ENCODE peak calls at places on chromosomes 5 and 9, in nine cellular contexts. H is mammary epithelial cell, J is fibroblast of villous mesenchyme, F is fibroblast of mammary gland, X is cardiac muscle cell, C is coronary artery, T is tibial nerve, L is fibroblast of lung, R is neuronal stem cell. A is an unnamed sample.

GRCh38 chr5:159338143-159338542 is 7.9 kb upstream of the IL12B start:
- DNase-seq in J (no peak), T (no peak), R (no peak), F (no peak), L (no peak), H (peak), X (no peak), C (no peak), A (no peak)

GRCh38 chr9:129336601-129337286 is 158.7 kb upstream of the IER5L start:
- DNase-seq in F (peak), X (peak), H (peak), J (peak), C (no peak), L (peak), T (no peak), R (no peak), A (no peak)

GRCh38 chr9:72826954-72827953 is 125.6 kb downstream of the ALDH1A1 start:
- DNase-seq in X (peak), T (no peak), J (no peak), R (no peak), F (peak), L (no peak), C (no peak), H (no peak), A (no peak)

GRCh38 chr5:143002459-143003327 is 232.5 kb downstream of the ARHGAP26 start:
- DNase-seq in C (no peak), T (no peak), J (peak), X (peak), R (no peak), H (peak), L (peak), F (peak), A (no peak)

GRCh38 chr5:64147849-64148441 is 17.7 kb upstream of the RNF180 start:
- DNase-seq in H (peak), J (peak), L (peak), X (peak), C (no peak), T (no peak), R (peak), F (peak), A (no peak)

GRCh38 chr9:87167616-87168015 is 220.3 kb upstream of the GAS1 start:
- DNase-seq in J (no peak), F (peak), X (no peak), R (no peak), C (no peak), T (no peak), L (no peak), H (no peak), A (no peak)

GRCh38 chr9:12699529-12699928 is 6.3 kb downstream of the TYRP1 start:
- DNase-seq in H (no peak), F (peak), L (peak), T (no peak), R (no peak), C (no peak), X (peak), J (peak), A (no peak)

GRCh38 chr5:176501333-176501732 is 35.9 kb downstream of the RNF44 start:
- DNase-seq in X (peak), R (no peak), H (peak), J (peak), F (peak), T (no peak), L (peak), C (no peak), A (no peak)

GRCh38 chr5:145917288-145917687 is 19.1 kb upstream of the SH3RF2 start:
- DNase-seq in R (no peak), L (peak), T (no peak), C (no peak), X (no peak), J (no peak), F (no peak), H (no peak), A (no peak)

GRCh38 chr9:21031091-21031817 is at the start of gene HACD4:
- DNase-seq in C (peak), H (peak), X (peak), L (peak), F (peak), J (peak), R (peak), T (no peak), A (peak)

GRCh38 chr9:12718482-12719026 is 25.4 kb downstream of the TYRP1 start:
- DNase-seq in R (peak), J (peak), F (no peak), C (no peak), T (no peak), X (peak), L (peak), H (peak), A (no peak)

GRCh38 chr9:129111143-129111761 is at the start of gene PTPA:
- DNase-seq in C (peak), F (peak), L (peak), J (peak), R (peak), T (peak), H (peak), X (peak), A (peak)

GRCh38 chr5:33281507-33281906 is 159.3 kb upstream of the TARS1 start:
- DNase-seq in F (peak), C (no peak), T (no peak), X (no peak), J (peak), R (no peak), H (no peak), L (peak), A (no peak)

GRCh38 chr5:56247596-56247995 is 14.5 kb upstream of the ANKRD55 start:
- DNase-seq in R (no peak), C (no peak), X (peak), L (peak), J (peak), H (no peak), F (peak), T (no peak), A (no peak)

GRCh38 chr5:82886911-82887310 is 190.3 kb downstream of the TMEM167A start:
- DNase-seq in L (peak), T (no peak), C (no peak), R (no peak), F (no peak), J (no peak), X (peak), H (no peak), A (no peak)

GRCh38 chr5:112635276-112635675 is 102.4 kb upstream of the APC start:
- DNase-seq in T (no peak), F (peak), H (peak), R (no peak), X (peak), C (no peak), J (no peak), L (no peak), A (no peak)

GRCh38 chr5:2780421-2781171 is 29.1 kb upstream of the IRX2 start:
- DNase-seq in R (no peak), J (no peak), H (peak), T (no peak), C (no peak), X (no peak), L (no peak), F (no peak), A (no peak)

GRCh38 chr5:1470762-1471211 is 25.5 kb upstream of the SLC6A3 start:
- DNase-seq in X (no peak), C (no peak), T (no peak), F (no peak), L (no peak), R (no peak), J (no peak), H (no peak), A (peak)

GRCh38 chr5:177455036-177455660 is 8.5 kb downstream of the PRR7 start:
- DNase-seq in C (no peak), F (peak), T (no peak), R (peak), L (peak), X (peak), J (peak), H (peak), A (peak)

GRCh38 chr9:76374702-76375543 is 19.3 kb downstream of the RFK start:
- DNase-seq in F (peak), X (peak), T (peak), H (peak), J (peak), R (no peak), L (peak), C (no peak), A (no peak)

GRCh38 chr5:149271717-149272558 is at the start of gene AFAP1L1:
- DNase-seq in F (peak), R (peak), J (peak), X (peak), L (peak), T (peak), C (peak), H (peak), A (no peak)

GRCh38 chr5:58466939-58467338 is 7.1 kb upstream of the PLK2 start:
- DNase-seq in X (peak), T (no peak), F (peak), H (no peak), J (peak), R (no peak), L (peak), C (no peak), A (no peak)

GRCh38 chr5:112142769-112143270 is 276.3 kb downstream of the EPB41L4A start:
- DNase-seq in C (no peak), T (no peak), H (peak), F (peak), R (no peak), X (peak), J (no peak), L (peak), A (no peak)

GRCh38 chr5:139651863-139652787 is 4.0 kb downstream of the CXXC5 start:
- DNase-seq in H (peak), X (peak), T (peak), J (peak), F (peak), R (peak), C (peak), L (peak), A (peak)

GRCh38 chr9:89639961-89640360 is 35.1 kb downstream of the GADD45G start:
- DNase-seq in J (no peak), F (no peak), X (no peak), C (no peak), R (no peak), H (no peak), L (no peak), T (no peak), A (no peak)

GRCh38 chr9:73155968-73156592 is 4.4 kb downstream of the ANXA1 start:
- DNase-seq in F (no peak), J (no peak), T (no peak), H (no peak), R (no peak), X (no peak), C (no peak), L (no peak), A (no peak)

GRCh38 chr9:68541568-68541967 is 885 bp upstream of the TMEM252 start:
- DNase-seq in H (no peak), T (no peak), J (no peak), L (no peak), R (no peak), X (peak), C (no peak), F (no peak), A (no peak)

GRCh38 chr5:154967419-154968024 is 26.6 kb downstream of the MRPL22 start:
- DNase-seq in T (no peak), C (no peak), J (peak), H (no peak), R (no peak), F (peak), L (no peak), X (peak), A (no peak)

GRCh38 chr9:4324513-4324912 is 24.6 kb upstream of the GLIS3 start:
- DNase-seq in X (peak), C (no peak), F (peak), T (no peak), L (peak), R (no peak), J (peak), H (no peak), A (peak)

GRCh38 chr5:118651002-118651401 is 337.3 kb downstream of the DTWD2 start:
- DNase-seq in H (no peak), J (no peak), F (no peak), X (no peak), T (no peak), L (no peak), C (no peak), R (no peak), A (no peak)

GRCh38 chr5:163506726-163507125 is 1.3 kb downstream of the MAT2B start:
- DNase-seq in X (no peak), J (peak), L (peak), T (no peak), H (peak), R (no peak), C (no peak), F (peak), A (no peak)

GRCh38 chr5:57685866-57686265 is 203.3 kb upstream of the ACTBL2 start:
- DNase-seq in C (no peak), R (no peak), X (no peak), F (no peak), H (no peak), J (no peak), T (no peak), L (no peak), A (no peak)

DNA sequence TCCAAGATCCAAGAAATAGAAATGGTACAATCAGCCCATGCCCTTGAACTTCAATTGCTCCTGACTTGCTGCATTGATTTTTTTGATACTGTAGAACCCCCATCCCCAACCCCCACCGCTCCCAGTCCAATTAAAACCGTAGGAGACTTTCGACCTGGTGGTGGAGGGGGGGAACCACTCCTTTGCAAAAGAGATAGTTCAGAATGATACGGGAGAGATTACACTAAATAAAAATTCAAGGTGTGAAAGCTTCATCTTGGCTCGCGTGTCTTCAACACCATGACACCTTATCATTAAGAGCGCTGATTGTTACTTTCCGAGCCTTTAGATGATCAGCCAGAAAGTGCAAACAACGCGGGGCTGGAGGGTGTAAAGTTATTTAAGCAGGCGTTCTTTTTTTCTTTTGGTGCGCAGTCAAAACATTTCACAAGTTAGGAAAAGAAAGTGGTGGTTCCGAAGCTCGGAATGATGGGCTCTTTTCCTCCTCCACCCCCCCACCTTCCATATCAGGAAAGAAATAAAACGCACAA is 1.3 kb upstream of the ZNF462 start:
- DNase-seq in C (no peak), H (no peak), T (no peak), F (no peak), J (no peak), R (no peak), L (peak), X (no peak), A (no peak)
- H3K4me3 ChIP-seq in C (peak), H (peak), T (peak), F (peak), J (peak), R (peak), L (peak), X (peak), A (peak)

DNA sequence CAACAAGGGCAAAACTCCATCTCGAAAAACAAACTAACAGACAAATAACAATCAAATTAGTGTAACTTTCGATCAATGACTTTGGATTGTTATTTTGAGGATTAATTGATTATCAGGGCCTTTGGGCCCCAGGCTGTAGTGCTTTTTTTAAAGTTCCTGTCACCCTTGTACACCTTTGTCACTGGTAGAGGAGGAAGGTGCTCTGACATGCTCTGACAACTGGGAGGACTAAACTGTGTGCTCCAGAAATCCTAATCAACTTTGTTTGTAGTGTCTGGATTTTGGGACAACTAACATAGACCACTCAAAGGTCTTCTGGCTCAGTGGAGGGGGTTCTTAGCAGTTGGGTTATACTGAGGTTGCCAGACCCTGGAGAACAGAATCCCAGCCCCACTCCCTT is 1.8 kb downstream of the TXN start:
- DNase-seq in F (no peak), X (no peak), C (no peak), J (no peak), H (no peak), T (no peak), R (no peak), L (no peak), A (no peak)
- H3K4me3 ChIP-seq in F (peak), X (peak), C (peak), J (peak), H (peak), T (peak), R (peak), L (peak), A (peak)

GRCh38 chr5:42950091-42950465 is 90.0 kb downstream of the ANXA2R start:
- DNase-seq in H (no peak), R (no peak), X (no peak), T (no peak), L (no peak), F (no peak), C (no peak), J (no peak), A (no peak)

GRCh38 chr5:42951169-42951846 is 88.8 kb downstream of the ANXA2R start:
- DNase-seq in H (no peak), F (peak), C (peak), R (no peak), L (peak), T (no peak), J (peak), X (peak), A (peak)

GRCh38 chr5:42949348-42950090 is 90.6 kb downstream of the ANXA2R start:
- DNase-seq in F (peak), L (peak), X (peak), H (no peak), C (no peak), R (no peak), T (no peak), J (peak), A (peak)

GRCh38 chr5:42950466-42951168 is 89.5 kb downstream of the ANXA2R start:
- DNase-seq in J (peak), H (peak), C (peak), F (peak), L (peak), T (peak), X (peak), R (no peak), A (peak)

DNA sequence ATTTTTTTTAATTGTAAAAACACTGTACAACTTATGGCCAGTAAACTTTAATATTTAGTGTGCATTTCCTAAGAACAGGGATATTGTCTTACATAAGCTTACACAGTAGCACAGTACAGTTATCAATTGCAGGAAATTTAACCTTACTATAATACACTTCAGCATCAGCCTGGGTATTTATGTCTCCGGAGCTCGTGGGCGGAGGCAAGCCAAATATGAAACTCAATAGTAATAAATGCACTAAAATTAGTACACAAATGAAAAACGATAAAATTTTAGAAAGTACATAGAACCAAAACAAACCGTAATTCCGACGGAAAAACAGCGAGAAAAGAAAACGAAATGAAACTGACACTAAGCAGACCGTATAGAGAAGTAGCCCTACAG is 91.2 kb downstream of the ANXA2R start:
- DNase-seq in X (no peak), H (no peak), J (no peak), T (no peak), L (no peak), R (no peak), C (no peak), F (no peak), A (no peak)
- H3K4me3 ChIP-seq in X (no peak), H (no peak), J (peak), T (no peak), L (peak), R (no peak), C (peak), F (no peak), A (peak)

DNA sequence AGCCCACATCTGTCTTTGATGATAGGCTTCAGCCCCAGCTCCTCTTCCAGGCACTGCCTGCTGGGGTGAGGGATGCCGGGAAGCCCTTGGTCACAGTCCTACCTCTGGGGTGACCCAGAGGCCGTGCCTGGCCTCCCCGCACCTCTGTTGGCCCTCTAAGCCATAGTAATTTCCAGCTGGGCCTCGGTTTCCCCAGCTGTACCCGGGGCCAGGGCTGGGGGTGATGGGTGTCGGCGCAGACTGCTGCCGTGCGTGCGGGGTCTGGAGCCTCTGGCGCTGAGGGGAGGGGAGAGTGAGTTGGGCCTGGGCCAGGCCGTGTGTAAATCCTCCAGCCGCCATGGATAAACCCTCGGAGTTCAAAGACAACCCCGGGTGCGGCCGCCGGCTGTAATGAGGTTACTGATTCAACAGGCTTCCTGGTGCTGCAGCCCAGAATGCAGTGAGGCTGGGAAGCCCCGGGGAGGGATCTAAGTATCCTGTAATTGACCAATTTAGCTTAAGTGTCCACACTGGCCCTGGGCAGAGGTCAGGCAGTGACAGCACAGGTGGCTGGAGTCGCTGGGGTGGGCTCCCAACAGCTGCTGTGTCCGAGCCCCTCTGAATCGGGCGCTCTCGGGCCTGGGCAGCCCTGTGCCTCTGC is 7.1 kb downstream of the RXRA start:
- DNase-seq in F (no peak), X (no peak), H (no peak), L (no peak), J (peak), R (no peak), C (no peak), T (no peak), A (no peak)
- H3K4me3 ChIP-seq in F (no peak), X (no peak), H (no peak), L (no peak), J (no peak), R (no peak), C (peak), T (no peak), A (no peak)

GRCh38 chr5:132225165-132226032 is 2.3 kb downstream of the P4HA2 start:
- DNase-seq in X (peak), F (peak), L (peak), T (peak), J (peak), R (no peak), H (peak), C (peak), A (no peak)
- H3K4me3 ChIP-seq in X (no peak), F (peak), L (peak), T (no peak), J (peak), R (no peak), H (peak), C (peak), A (peak)

GRCh38 chr9:75083188-75083976 is 4.6 kb downstream of the NMRK1 start:
- DNase-seq in J (no peak), F (no peak), R (no peak), X (no peak), L (no peak), H (peak), T (no peak), C (no peak), A (no peak)
- H3K4me3 ChIP-seq in J (no peak), F (no peak), R (no peak), X (no peak), L (no peak), H (no peak), T (no peak), C (no peak), A (no peak)

GRCh38 chr5:134507495-134507894 is 18.0 kb upstream of the JADE2 start:
- DNase-seq in C (no peak), L (no peak), J (no peak), H (no peak), X (no peak), R (no peak), F (no peak), T (no peak), A (no peak)
- H3K4me3 ChIP-seq in C (no peak), L (no peak), J (no peak), H (no peak), X (no peak), R (no peak), F (no peak), T (no peak), A (no peak)

A was measured in ascending aorta.